ENCODE peak calls at places on chromosomes 1 and 21, in eight cellular contexts. K is SJCRH30; V is suprapubic skin; J is CD4-positive, alpha-beta memory T cell; E is tibial artery; F is thyroid gland; Q is H7; T is GM06990. H is an unnamed sample.

GRCh38 chr1:15153842-15154479 is 414 bp downstream of the TMEM51 start:
- DNase-seq in T (no peak), V (no peak), J (no peak), Q (peak), E (no peak), K (peak), F (peak), H (no peak)

GRCh38 chr21:37257526-37257966 is 9.6 kb downstream of the VPS26C start:
- DNase-seq in F (no peak), T (no peak), K (peak), J (peak), E (no peak), V (peak), Q (no peak), H (no peak)

GRCh38 chr1:24149854-24150227 is 6.9 kb upstream of the IL22RA1 start:
- DNase-seq in K (no peak), Q (no peak), E (no peak), J (peak), F (no peak), T (no peak), V (no peak), H (no peak)

GRCh38 chr1:182671779-182672486 is 12.5 kb downstream of the RGS8 start:
- DNase-seq in J (no peak), V (no peak), Q (no peak), F (peak), K (peak), E (no peak), T (peak), H (no peak)

GRCh38 chr1:151145158-151146071 is 1.0 kb downstream of the SEMA6C start:
- DNase-seq in Q (peak), K (peak), T (no peak), J (no peak), F (no peak), E (peak), V (no peak), H (peak)

GRCh38 chr1:30697977-30698376 is 25.4 kb downstream of the MATN1 start:
- DNase-seq in V (peak), Q (no peak), F (no peak), T (no peak), J (no peak), E (peak), K (peak), H (no peak)

GRCh38 chr1:36326499-36326898 is 3.1 kb upstream of the EVA1B start:
- DNase-seq in F (peak), T (no peak), Q (no peak), E (no peak), V (no peak), J (no peak), K (no peak), H (no peak)

GRCh38 chr1:39995973-39996393 is 41.0 kb downstream of the MFSD2A start:
- DNase-seq in V (no peak), F (peak), E (no peak), T (peak), K (no peak), J (no peak), Q (no peak), H (no peak)

GRCh38 chr1:226814751-226815496 is 55.5 kb upstream of the PSEN2 start:
- DNase-seq in Q (no peak), E (peak), T (no peak), J (no peak), K (peak), V (peak), F (peak), H (peak)

GRCh38 chr1:197367631-197368030 is 99.6 kb downstream of the CRB1 start:
- DNase-seq in J (no peak), T (no peak), F (no peak), K (peak), Q (no peak), E (no peak), V (no peak), H (no peak)

GRCh38 chr1:17957588-17958267 is 149.9 kb upstream of the IGSF21 start:
- DNase-seq in E (peak), Q (peak), K (no peak), F (no peak), V (no peak), T (no peak), J (no peak), H (no peak)

GRCh38 chr1:156608981-156609380 is 7.7 kb upstream of the GPATCH4 start:
- DNase-seq in V (no peak), T (no peak), F (no peak), Q (peak), E (no peak), K (peak), J (peak), H (no peak)

GRCh38 chr1:201153474-201154388 is 543 bp downstream of the TMEM9 start:
- DNase-seq in Q (no peak), F (peak), T (no peak), J (no peak), E (peak), V (no peak), K (no peak), H (no peak)

GRCh38 chr1:198701766-198702539 is 63.1 kb downstream of the PTPRC start:
- DNase-seq in E (no peak), V (no peak), K (no peak), Q (peak), J (no peak), T (no peak), F (no peak), H (no peak)

GRCh38 chr1:172533511-172534116 is 664 bp downstream of the SUCO start:
- DNase-seq in Q (peak), J (peak), V (peak), F (peak), K (no peak), E (peak), T (no peak), H (no peak)

GRCh38 chr1:191888996-191889622 is 269.2 kb upstream of the RGS18 start:
- DNase-seq in F (no peak), T (no peak), E (no peak), V (no peak), J (no peak), K (no peak), Q (no peak), H (no peak)

GRCh38 chr1:1402081-1402900 is 3.2 kb upstream of the CCNL2 start:
- DNase-seq in J (no peak), K (peak), V (no peak), Q (peak), T (no peak), E (no peak), F (no peak), H (no peak)

GRCh38 chr1:29471487-29472313 is 235.4 kb downstream of the PTPRU start:
- DNase-seq in E (no peak), K (no peak), Q (peak), T (no peak), F (no peak), V (no peak), J (no peak), H (no peak)

GRCh38 chr1:44696789-44697188 is 22.3 kb downstream of the ARMH1 start:
- DNase-seq in F (no peak), K (no peak), V (no peak), Q (no peak), E (peak), T (peak), J (no peak), H (no peak)

GRCh38 chr1:80365634-80366033 is 1359.1 kb upstream of the ADGRL4 start:
- DNase-seq in J (no peak), K (no peak), E (no peak), F (no peak), V (no peak), Q (no peak), T (no peak), H (no peak)

GRCh38 chr1:21887216-21887736 is 49.8 kb downstream of the HSPG2 start:
- DNase-seq in V (no peak), T (no peak), K (no peak), E (no peak), Q (peak), J (no peak), F (no peak), H (no peak)

GRCh38 chr21:26144026-26144425 is 26.5 kb downstream of the APP start:
- DNase-seq in V (no peak), K (no peak), F (no peak), E (no peak), T (no peak), Q (no peak), J (no peak), H (no peak)

GRCh38 chr1:238364214-238364892 is 473.6 kb upstream of the ZP4 start:
- DNase-seq in T (no peak), K (no peak), F (no peak), V (no peak), Q (no peak), J (no peak), E (no peak), H (no peak)

GRCh38 chr1:211326528-211327340 is at the start of gene TRAF5:
- DNase-seq in K (peak), Q (peak), T (peak), J (peak), F (peak), E (peak), V (no peak), H (no peak)

GRCh38 chr1:91381844-91382243 is 22.8 kb downstream of the HFM1 start:
- DNase-seq in Q (no peak), V (no peak), F (no peak), J (no peak), E (no peak), K (no peak), T (no peak), H (no peak)

GRCh38 chr1:34925730-34926129 is 3.7 kb downstream of the DLGAP3 start:
- DNase-seq in Q (no peak), E (no peak), J (no peak), F (no peak), T (no peak), V (no peak), K (no peak), H (no peak)

GRCh38 chr1:39183503-39184353 is 20.8 kb upstream of the MACF1 start:
- DNase-seq in V (peak), T (no peak), E (peak), K (peak), J (peak), F (peak), Q (peak), H (peak)

DNA sequence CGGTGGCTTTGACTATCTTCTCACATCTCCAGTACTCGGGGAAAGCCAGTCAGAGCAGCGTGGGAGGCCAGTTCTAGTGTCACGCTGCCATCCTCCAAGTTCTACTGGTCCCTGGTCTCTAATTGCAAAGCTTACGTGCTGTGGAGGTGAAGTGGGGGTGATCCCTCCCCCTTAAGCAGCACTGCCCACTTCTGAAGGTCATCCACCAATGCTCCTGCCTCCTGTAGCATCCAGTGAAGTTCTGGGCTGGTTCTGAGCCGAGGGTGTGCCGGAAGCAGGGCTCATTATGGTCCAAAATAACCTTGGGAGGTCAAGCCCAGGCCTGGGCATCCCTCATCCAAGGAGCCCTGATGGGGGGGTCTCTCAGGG is 95.0 kb downstream of the CD58 start:
- DNase-seq in K (no peak), T (no peak), E (no peak), J (no peak), F (no peak), Q (no peak), V (no peak), H (no peak)
- H3K4me3 ChIP-seq in K (no peak), T (no peak), E (no peak), J (no peak), F (no peak), Q (no peak), V (no peak), H (no peak)

GRCh38 chr1:101260531-101260930 is 23.7 kb downstream of the S1PR1 start:
- DNase-seq in V (no peak), T (no peak), J (no peak), Q (no peak), K (no peak), F (no peak), E (no peak), H (no peak)

GRCh38 chr1:101262060-101262459 is 25.2 kb downstream of the S1PR1 start:
- DNase-seq in V (no peak), E (no peak), Q (no peak), F (no peak), J (no peak), K (no peak), T (no peak), H (no peak)

GRCh38 chr1:101261629-101262028 is 24.8 kb downstream of the S1PR1 start:
- DNase-seq in F (no peak), V (no peak), K (no peak), T (no peak), E (no peak), Q (no peak), J (no peak), H (no peak)

GRCh38 chr1:101264699-101265098 is 27.9 kb downstream of the S1PR1 start:
- DNase-seq in J (peak), E (peak), V (no peak), Q (no peak), T (no peak), K (no peak), F (no peak), H (no peak)

DNA sequence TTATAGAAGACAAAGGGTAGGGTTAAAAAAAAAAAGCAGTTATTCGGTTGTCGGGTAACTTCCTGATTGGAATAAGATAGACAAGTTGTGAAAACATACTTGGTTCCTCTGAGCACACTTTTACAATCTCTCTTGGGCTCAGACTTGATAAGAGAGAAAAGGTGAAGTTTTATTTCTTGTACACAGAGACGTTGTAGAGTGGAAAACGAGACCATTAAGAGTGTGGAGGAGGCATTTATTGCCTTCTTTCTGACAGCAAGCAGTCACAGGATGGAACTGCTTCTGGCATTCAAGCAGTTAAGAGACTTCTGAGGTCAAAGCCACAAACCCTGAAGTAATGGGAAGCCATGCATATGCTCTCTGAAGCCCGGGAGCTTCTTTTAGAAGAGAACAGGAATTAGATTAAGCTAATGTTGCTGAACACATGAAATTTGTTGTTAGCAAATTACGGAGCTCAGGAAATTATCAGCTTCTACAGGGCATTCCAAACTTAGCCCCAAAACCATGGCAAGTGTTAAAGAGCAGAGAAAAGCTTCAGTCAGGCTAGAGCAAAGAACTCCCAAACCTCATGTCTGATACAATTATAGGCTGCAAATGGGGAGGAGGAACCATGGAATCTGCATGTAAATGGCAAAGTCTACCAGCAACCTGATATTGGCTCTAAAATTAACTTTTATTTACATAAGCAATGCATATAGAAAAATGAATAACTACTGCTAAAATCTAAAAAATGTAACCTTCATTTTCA is 26.0 kb downstream of the S1PR1 start:
- DNase-seq in J (peak), V (no peak), Q (no peak), K (no peak), F (no peak), T (no peak), E (no peak), H (no peak)
- H3K4me3 ChIP-seq in J (peak), V (no peak), Q (no peak), K (no peak), F (no peak), T (no peak), E (no peak), H (no peak)

GRCh38 chr1:205030916-205031315 is 12.1 kb upstream of the CNTN2 start:
- DNase-seq in T (no peak), F (no peak), J (no peak), Q (peak), V (no peak), K (no peak), E (no peak), H (no peak)
- H3K4me3 ChIP-seq in T (no peak), F (no peak), J (no peak), Q (no peak), V (no peak), K (no peak), E (no peak), H (no peak)

GRCh38 chr21:46357684-46358425 is 33.9 kb downstream of the PCNT start:
- DNase-seq in K (no peak), E (no peak), Q (no peak), T (no peak), J (no peak), V (no peak), F (no peak), H (no peak)
- H3K4me3 ChIP-seq in K (no peak), E (no peak), Q (no peak), T (no peak), J (no peak), V (no peak), F (no peak), H (no peak)

GRCh38 chr1:3902546-3902945 is 2.5 kb upstream of the C1orf174 start:
- DNase-seq in E (no peak), Q (no peak), T (no peak), F (no peak), J (peak), K (peak), V (peak), H (no peak)

GRCh38 chr1:3904006-3904842 is 4.2 kb upstream of the C1orf174 start:
- DNase-seq in J (no peak), K (no peak), T (no peak), E (no peak), Q (no peak), F (no peak), V (peak), H (no peak)

GRCh38 chr1:3904843-3905185 is 4.7 kb upstream of the C1orf174 start:
- DNase-seq in K (no peak), V (no peak), Q (no peak), J (no peak), E (no peak), T (no peak), F (no peak), H (no peak)

GRCh38 chr1:3902111-3902511 is 2.0 kb upstream of the C1orf174 start:
- DNase-seq in Q (no peak), V (peak), T (no peak), F (no peak), K (no peak), J (peak), E (no peak), H (no peak)

DNA sequence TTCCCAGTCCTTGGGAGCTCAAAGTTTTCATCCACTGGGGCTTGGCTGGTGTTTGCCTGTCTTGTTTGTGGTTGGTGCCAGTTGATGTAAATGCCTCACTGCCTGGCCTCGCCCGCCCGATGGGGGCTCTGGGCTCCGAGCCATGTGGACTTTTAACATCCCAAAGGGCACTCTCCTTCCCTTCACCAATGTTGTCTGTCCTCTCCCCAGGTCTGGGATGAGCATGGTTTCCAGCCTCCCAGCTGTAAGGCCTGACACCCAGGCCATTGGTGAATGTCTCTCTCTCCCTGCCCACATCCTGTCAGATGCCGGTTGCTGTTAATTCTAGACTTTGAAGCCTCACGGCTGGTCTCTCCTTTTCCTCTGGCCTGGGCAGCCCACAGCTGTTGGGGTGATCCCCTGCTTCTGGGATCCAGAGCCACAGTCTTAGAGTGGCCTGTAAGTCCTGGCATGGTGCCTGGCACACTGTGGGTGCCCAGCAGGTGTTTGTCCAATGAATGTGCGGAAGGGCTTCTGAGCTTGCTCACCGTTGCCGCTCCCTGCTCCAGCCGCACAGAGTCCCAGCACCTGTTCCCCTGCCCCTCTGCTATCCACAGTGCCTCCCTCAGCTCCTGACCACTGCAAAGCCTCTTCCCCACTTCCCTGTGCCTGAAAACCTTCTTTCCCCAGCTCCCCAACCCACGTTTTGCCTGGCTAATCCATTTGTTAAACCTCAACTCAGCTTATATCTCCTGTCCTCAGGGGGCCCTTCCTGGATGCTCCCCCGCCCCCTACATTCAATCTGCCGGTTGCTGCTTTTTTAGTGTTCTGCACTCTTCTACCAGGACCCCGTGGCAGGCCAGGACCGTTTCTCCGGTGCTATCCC is 3.3 kb upstream of the C1orf174 start:
- DNase-seq in K (peak), E (no peak), V (peak), J (no peak), Q (no peak), T (no peak), F (no peak), H (no peak)
- H3K4me3 ChIP-seq in K (no peak), E (no peak), V (no peak), J (peak), Q (no peak), T (no peak), F (no peak), H (no peak)

GRCh38 chr1:233614173-233614742 is 352 bp downstream of the KCNK1 start:
- DNase-seq in Q (peak), T (peak), E (no peak), V (no peak), F (peak), J (no peak), K (no peak), H (peak)

GRCh38 chr1:233614743-233615521 is 1.0 kb downstream of the KCNK1 start:
- DNase-seq in F (peak), Q (peak), K (no peak), T (peak), V (no peak), J (no peak), E (no peak), H (no peak)

GRCh38 chr1:233613252-233614172 is at the start of gene KCNK1:
- DNase-seq in V (no peak), E (peak), Q (peak), K (no peak), T (peak), F (peak), J (no peak), H (peak)

GRCh38 chr1:233617025-233617424 is 3.1 kb downstream of the KCNK1 start:
- DNase-seq in F (no peak), Q (no peak), T (peak), J (no peak), K (no peak), E (no peak), V (no peak), H (no peak)

GRCh38 chr1:233615571-233615970 is 1.7 kb downstream of the KCNK1 start:
- DNase-seq in K (no peak), V (no peak), F (no peak), E (no peak), Q (no peak), T (no peak), J (no peak), H (no peak)
- H3K4me3 ChIP-seq in K (no peak), V (peak), F (peak), E (no peak), Q (peak), T (peak), J (no peak), H (peak)

H was measured in breast epithelium.